ENCODE peak calls at places on chromosomes 12 and 14, in nine cellular contexts. T is Panc1; E is CD8-positive, alpha-beta T cell; I is H1; A is HFF-Myc; Q is cardiac fibroblast; B is right cardiac atrium; G is upper lobe of right lung; J is WERI-Rb-1. Z is an unnamed sample.
A peak's percentile ranks its signal among the peaks of the same experiment; 100 is the strongest.

GRCh38 chr14:55715889-55716288 is 135.9 kb downstream of the KTN1 start:
- DNase-seq in G (no peak), Q (peak; percentile 89), A (peak; percentile 66), B (no peak), I (no peak), E (no peak), T (no peak), J (no peak), Z (peak; percentile 96)

GRCh38 chr14:52551205-52551604 is 1.1 kb downstream of the TXNDC16 start:
- DNase-seq in J (no peak), A (no peak), Q (no peak), I (no peak), T (no peak), E (no peak), G (no peak), B (no peak), Z (no peak)

GRCh38 chr12:98208846-98209245 is 306.5 kb upstream of the TMPO start:
- DNase-seq in I (no peak), G (no peak), T (no peak), Q (no peak), J (no peak), B (no peak), E (no peak), A (no peak), Z (no peak)

GRCh38 chr14:75333523-75334190 is 55.0 kb downstream of the FOS start:
- DNase-seq in I (no peak), J (no peak), G (peak; percentile 64), T (no peak), E (no peak), A (no peak), Q (no peak), B (peak; percentile 26), Z (no peak)

GRCh38 chr14:67881225-67881624 is 61.6 kb downstream of the RAD51B start:
- DNase-seq in B (no peak), I (no peak), Q (no peak), J (no peak), G (no peak), T (no peak), A (no peak), E (no peak), Z (no peak)

GRCh38 chr12:124525455-124525854 is 42.0 kb downstream of the NCOR2 start:
- DNase-seq in G (no peak), B (no peak), Q (no peak), I (no peak), J (no peak), E (no peak), T (no peak), A (no peak), Z (no peak)

GRCh38 chr14:35244542-35244941 is 47.6 kb upstream of the PSMA6 start:
- DNase-seq in A (no peak), B (no peak), I (no peak), T (no peak), E (no peak), G (no peak), Q (no peak), J (no peak), Z (no peak)

GRCh38 chr14:25006961-25007795 is 42.8 kb downstream of the STXBP6 start:
- DNase-seq in T (no peak), G (no peak), A (peak; percentile 81), J (no peak), Q (peak; percentile 92), B (no peak), I (no peak), E (no peak), Z (peak; percentile 78)

GRCh38 chr12:127178039-127178438 is 1088.9 kb upstream of the TMEM132C start:
- DNase-seq in T (no peak), E (no peak), A (no peak), Q (no peak), G (no peak), J (no peak), B (no peak), I (no peak), Z (no peak)

GRCh38 chr12:116015525-116015924 is 262.0 kb downstream of the MED13L start:
- DNase-seq in A (peak; percentile 20), E (no peak), Q (peak; percentile 77), J (no peak), G (no peak), T (no peak), B (no peak), I (no peak), Z (peak; percentile 85)

DNA sequence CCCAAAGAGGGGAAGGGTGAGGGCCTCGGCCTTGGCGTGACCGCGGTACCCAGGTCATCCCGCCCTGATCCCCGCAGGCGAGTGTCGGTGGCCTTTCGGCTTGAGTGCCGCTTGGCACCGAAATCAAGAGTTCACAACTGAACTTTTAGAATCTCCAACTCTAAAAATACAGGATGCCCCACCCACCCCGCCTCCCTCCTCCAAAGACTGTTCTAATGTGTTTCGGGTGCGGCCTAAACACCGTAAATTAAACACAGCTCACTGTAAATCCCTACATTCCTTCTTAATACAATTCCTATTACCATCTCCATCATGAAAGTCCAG is 11.4 kb downstream of the SCNN1A start:
- DNase-seq in E (peak; percentile 24), J (no peak), G (no peak), T (no peak), I (no peak), Q (no peak), A (no peak), B (peak; percentile 67), Z (no peak)
- H3K4me3 ChIP-seq in E (peak overlapping the region; percentile 94), J (no peak overlapping the region), G (peak overlapping the region; percentile 64), T (peak overlapping the region; percentile 50), I (peak overlapping the region; percentile 48), Q (no peak overlapping the region), A (peak overlapping the region; percentile 53), B (peak overlapping the region; percentile 71), Z (peak overlapping the region; percentile 64)

DNA sequence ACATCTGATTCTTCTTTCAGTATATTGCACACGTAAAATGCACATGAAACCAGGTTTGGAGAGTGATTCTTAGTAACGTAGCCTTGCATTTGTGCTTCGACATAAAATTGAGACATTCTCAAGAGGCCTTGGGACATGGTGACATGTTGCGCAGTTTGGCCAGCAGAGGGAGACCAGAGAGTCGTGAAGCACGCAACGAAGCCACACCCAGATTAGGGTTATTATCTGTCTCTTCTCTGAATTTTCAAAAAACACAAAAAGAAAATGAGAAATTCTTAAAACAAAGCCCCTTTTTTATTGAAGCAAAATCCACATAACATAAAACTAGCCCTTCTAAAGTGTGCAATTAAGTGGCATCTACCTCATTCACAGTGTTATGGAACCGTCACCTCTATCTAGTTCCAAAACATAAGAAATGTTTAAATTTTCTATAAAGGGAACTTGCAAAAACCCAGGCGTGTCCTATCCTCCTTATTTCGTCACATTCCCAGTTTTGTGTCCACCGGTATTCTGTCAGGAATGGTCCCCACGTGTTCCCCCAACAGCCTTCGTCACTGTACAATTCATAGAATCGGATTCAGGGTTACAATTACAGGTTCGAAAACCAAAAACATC is 108.8 kb upstream of the ATF7IP start:
- DNase-seq in E (peak; percentile 71), T (no peak), I (no peak), A (peak; percentile 72), B (peak; percentile 82), G (peak; percentile 85), J (peak; percentile 74), Q (peak; percentile 95), Z (peak; percentile 94)
- H3K4me3 ChIP-seq in E (peak overlapping the region; percentile 17), T (no peak overlapping the region), I (no peak overlapping the region), A (no peak overlapping the region), B (no peak overlapping the region), G (no peak overlapping the region), J (no peak overlapping the region), Q (no peak overlapping the region), Z (no peak overlapping the region)

DNA sequence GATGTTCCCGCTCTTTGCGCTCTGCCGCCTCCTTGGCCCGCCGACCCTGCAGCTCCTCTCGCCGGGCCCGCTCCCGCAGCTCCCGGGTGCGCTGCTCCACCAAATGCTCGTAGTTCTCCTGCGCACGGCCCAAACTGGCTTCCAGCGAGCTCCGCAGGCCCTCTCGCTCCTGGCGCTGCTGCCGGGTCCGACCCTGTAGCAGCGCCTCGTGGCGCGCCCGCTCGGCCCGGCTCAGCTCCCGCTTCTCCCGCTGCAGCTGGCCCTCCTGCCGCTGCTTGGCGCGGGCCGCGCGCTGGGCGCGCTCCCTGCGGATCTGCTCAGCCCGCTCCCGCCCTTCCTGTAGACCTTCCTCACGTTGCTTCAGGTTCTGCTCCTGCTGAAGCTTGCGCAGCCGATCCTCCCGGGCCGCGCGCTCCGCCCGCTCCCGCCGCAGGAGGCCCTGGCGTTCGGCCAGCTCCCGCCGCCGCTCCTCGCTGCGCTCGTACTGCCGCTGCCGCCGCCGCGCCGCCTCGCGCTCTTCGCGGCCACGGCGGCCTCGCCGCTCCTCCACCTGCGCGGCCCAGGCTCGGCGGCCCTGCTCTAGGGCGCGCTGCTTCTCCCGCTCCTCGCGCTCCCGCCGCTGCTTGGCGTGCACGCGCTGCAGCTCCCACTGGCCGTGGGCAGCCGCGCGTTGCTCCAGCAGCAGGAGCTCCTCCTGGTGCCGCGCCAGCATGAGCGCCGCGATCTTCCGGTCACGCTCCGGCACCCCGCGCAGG is 2.6 kb downstream of the CCDC177 start:
- DNase-seq in G (no peak), E (no peak), Q (peak; percentile 31), A (no peak), I (no peak), T (no peak), B (peak; percentile 37), J (no peak), Z (peak; percentile 34)
- H3K4me3 ChIP-seq in G (peak overlapping the region; percentile 44), E (peak overlapping the region; percentile 15), Q (peak overlapping the region; percentile 26), A (no peak overlapping the region), I (peak overlapping the region; percentile 1), T (peak overlapping the region; percentile 26), B (peak overlapping the region; percentile 40), J (no peak overlapping the region), Z (no peak overlapping the region)

GRCh38 chr12:46369095-46369473 is 3.5 kb downstream of the SLC38A2 start:
- DNase-seq in J (no peak), A (no peak), I (no peak), E (no peak), G (no peak), T (no peak), Q (peak; percentile 32), B (no peak), Z (peak; percentile 31)

GRCh38 chr12:46368684-46369083 is 3.9 kb downstream of the SLC38A2 start:
- DNase-seq in T (no peak), J (no peak), A (no peak), G (no peak), B (no peak), I (no peak), Q (no peak), E (no peak), Z (peak; percentile 26)

GRCh38 chr12:46366771-46367170 is 5.8 kb downstream of the SLC38A2 start:
- DNase-seq in A (no peak), J (no peak), E (no peak), B (no peak), Q (no peak), G (no peak), T (no peak), I (no peak), Z (peak; percentile 15)

GRCh38 chr12:46367351-46368029 is 5.1 kb downstream of the SLC38A2 start:
- DNase-seq in Q (peak; percentile 61), A (no peak), E (no peak), G (no peak), B (no peak), T (no peak), J (no peak), I (no peak), Z (peak; percentile 41)

DNA sequence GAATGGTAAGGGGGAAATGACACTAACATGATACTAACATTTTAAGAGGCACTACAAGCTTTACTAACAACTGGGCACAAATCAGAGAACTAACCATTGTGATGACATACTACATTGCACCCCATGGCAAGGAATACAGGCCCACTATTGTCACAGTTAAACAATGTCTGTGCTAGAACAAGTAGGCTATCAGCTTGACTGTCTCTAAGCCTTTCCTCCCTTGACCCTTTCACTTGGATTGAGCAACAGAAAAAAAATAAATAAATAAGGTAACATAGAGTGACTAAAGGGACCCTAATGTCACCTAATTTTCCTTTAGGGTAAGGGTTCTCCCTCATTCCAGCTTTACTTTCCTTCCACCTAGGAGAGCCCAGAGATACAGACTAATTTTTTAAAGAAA is 4.4 kb downstream of the SLC38A2 start:
- DNase-seq in A (no peak), I (no peak), Q (peak; percentile 44), T (no peak), J (no peak), E (no peak), G (no peak), B (no peak), Z (peak; percentile 37)
- H3K4me3 ChIP-seq in A (peak overlapping the region; percentile 73), I (no peak overlapping the region), Q (peak overlapping the region; percentile 85), T (peak overlapping the region; percentile 99), J (no peak overlapping the region), E (peak overlapping the region; percentile 16), G (peak overlapping the region; percentile 92), B (peak overlapping the region; percentile 87), Z (peak overlapping the region; percentile 69)

Z was measured in choroid plexus epithelial cell.